ENCODE peak calls at places on chromosomes 4 and X, in five cellular contexts. One of them, this sample, is unnamed.

GRCh38 chr4:180999217-180999616 is 1244.0 kb upstream of the TENM3 start:
- DNase-seq in fibroblast of mammary gland: peak
- DNase-seq in HEK293T: peak
- DNase-seq in NCI-H1105: peak
- DNase-seq in chondrocyte: no peak
- DNase-seq in this sample: peak

GRCh38 chr4:79574741-79575451 is 166.9 kb upstream of the GK2 start:
- DNase-seq in fibroblast of mammary gland: no peak
- DNase-seq in HEK293T: no peak
- DNase-seq in NCI-H1105: no peak
- DNase-seq in chondrocyte: no peak
- DNase-seq in this sample: peak

GRCh38 chrX:103776586-103776985 is at the start of gene PLP1:
- DNase-seq in fibroblast of mammary gland: no peak
- DNase-seq in HEK293T: no peak
- DNase-seq in NCI-H1105: no peak
- DNase-seq in chondrocyte: no peak
- DNase-seq in this sample: no peak

GRCh38 chrX:40778861-40779575 is 43.7 kb upstream of the MED14 start:
- DNase-seq in fibroblast of mammary gland: peak
- DNase-seq in HEK293T: no peak
- DNase-seq in NCI-H1105: no peak
- DNase-seq in chondrocyte: no peak
- DNase-seq in this sample: peak

GRCh38 chr4:8643441-8643840 is 50.9 kb downstream of the CPZ start:
- DNase-seq in fibroblast of mammary gland: no peak
- DNase-seq in HEK293T: no peak
- DNase-seq in NCI-H1105: no peak
- DNase-seq in chondrocyte: peak
- DNase-seq in this sample: no peak

GRCh38 chrX:63761639-63762038 is 23.4 kb downstream of the ARHGEF9 start:
- DNase-seq in fibroblast of mammary gland: no peak
- DNase-seq in HEK293T: no peak
- DNase-seq in NCI-H1105: no peak
- DNase-seq in chondrocyte: no peak
- DNase-seq in this sample: no peak

GRCh38 chrX:45771114-45771513 is 570.4 kb upstream of the DIPK2B start:
- DNase-seq in fibroblast of mammary gland: peak
- DNase-seq in HEK293T: peak
- DNase-seq in NCI-H1105: no peak
- DNase-seq in chondrocyte: no peak
- DNase-seq in this sample: peak

GRCh38 chrX:920234-920799 is 289.7 kb downstream of the SHOX start:
- DNase-seq in fibroblast of mammary gland: peak
- DNase-seq in HEK293T: no peak
- DNase-seq in NCI-H1105: no peak
- DNase-seq in chondrocyte: no peak
- DNase-seq in this sample: peak

GRCh38 chr4:106333186-106333585 is 16.8 kb downstream of the AIMP1 start:
- DNase-seq in fibroblast of mammary gland: no peak
- DNase-seq in HEK293T: no peak
- DNase-seq in NCI-H1105: no peak
- DNase-seq in chondrocyte: no peak
- DNase-seq in this sample: no peak

GRCh38 chr4:140635606-140636005 is 66.8 kb upstream of the UCP1 start:
- DNase-seq in fibroblast of mammary gland: no peak
- DNase-seq in HEK293T: no peak
- DNase-seq in NCI-H1105: no peak
- DNase-seq in chondrocyte: no peak
- DNase-seq in this sample: peak

GRCh38 chr4:140296871-140297570 is 76.4 kb upstream of the SCOC start:
- DNase-seq in fibroblast of mammary gland: no peak
- DNase-seq in HEK293T: peak
- DNase-seq in NCI-H1105: peak
- DNase-seq in chondrocyte: no peak
- DNase-seq in this sample: peak

GRCh38 chrX:28586891-28587635 is at the start of gene IL1RAPL1:
- DNase-seq in fibroblast of mammary gland: peak
- DNase-seq in HEK293T: peak
- DNase-seq in NCI-H1105: no peak
- DNase-seq in chondrocyte: no peak
- DNase-seq in this sample: peak

GRCh38 chr4:118985170-118986000 is 96.7 kb downstream of the SYNPO2 start:
- DNase-seq in fibroblast of mammary gland: no peak
- DNase-seq in HEK293T: no peak
- DNase-seq in NCI-H1105: no peak
- DNase-seq in chondrocyte: no peak
- DNase-seq in this sample: no peak

GRCh38 chrX:45859407-45859806 is 658.7 kb upstream of the DIPK2B start:
- DNase-seq in fibroblast of mammary gland: no peak
- DNase-seq in HEK293T: no peak
- DNase-seq in NCI-H1105: no peak
- DNase-seq in chondrocyte: no peak
- DNase-seq in this sample: no peak

GRCh38 chr4:161525121-161525520 is 638.7 kb downstream of the FSTL5 start:
- DNase-seq in fibroblast of mammary gland: no peak
- DNase-seq in HEK293T: no peak
- DNase-seq in NCI-H1105: no peak
- DNase-seq in chondrocyte: no peak
- DNase-seq in this sample: no peak

GRCh38 chr4:19254476-19254875 is 997.2 kb upstream of the SLIT2 start:
- DNase-seq in fibroblast of mammary gland: peak
- DNase-seq in HEK293T: no peak
- DNase-seq in NCI-H1105: no peak
- DNase-seq in chondrocyte: no peak
- DNase-seq in this sample: no peak

GRCh38 chr4:151260526-151260925 is 16.4 kb upstream of the PRSS48 start:
- DNase-seq in fibroblast of mammary gland: peak
- DNase-seq in HEK293T: no peak
- DNase-seq in NCI-H1105: no peak
- DNase-seq in chondrocyte: no peak
- DNase-seq in this sample: no peak

GRCh38 chrX:104284407-104285000 is 29.8 kb upstream of the ESX1 start:
- DNase-seq in fibroblast of mammary gland: peak
- DNase-seq in HEK293T: peak
- DNase-seq in NCI-H1105: no peak
- DNase-seq in chondrocyte: no peak
- DNase-seq in this sample: no peak

GRCh38 chr4:2731907-2732314 is 24.2 kb downstream of the TNIP2 start:
- DNase-seq in fibroblast of mammary gland: peak
- DNase-seq in HEK293T: no peak
- DNase-seq in NCI-H1105: no peak
- DNase-seq in chondrocyte: peak
- DNase-seq in this sample: no peak

GRCh38 chr4:7901274-7901845 is 38.3 kb downstream of the AFAP1 start:
- DNase-seq in fibroblast of mammary gland: no peak
- DNase-seq in HEK293T: no peak
- DNase-seq in NCI-H1105: peak
- DNase-seq in chondrocyte: no peak
- DNase-seq in this sample: no peak

GRCh38 chr4:2080429-2081300 is 21.5 kb downstream of the NAT8L start:
- DNase-seq in fibroblast of mammary gland: no peak
- DNase-seq in HEK293T: no peak
- DNase-seq in NCI-H1105: no peak
- DNase-seq in chondrocyte: no peak
- DNase-seq in this sample: no peak

This sample was measured in adipocyte.